ENCODE peak calls at places on chromosomes 11 and 22, in eight cellular contexts. T is HFF-Myc, X is AG10803, D is A549, F is A673, O is hepatocyte, J is NB4, H is astrocyte of the cerebellum. Y is an unnamed sample.

GRCh38 chr11:27717377-27717776 is 17.1 kb upstream of the BDNF start:
- DNase-seq in F (no peak), J (no peak), H (no peak), X (no peak), T (no peak), O (no peak), D (peak; percentile 58), Y (no peak)

GRCh38 chr11:112050721-112051120 is 23.1 kb downstream of the PIH1D2 start:
- DNase-seq in J (no peak), F (peak; percentile 60), T (no peak), D (no peak), O (no peak), X (no peak), H (no peak), Y (no peak)

GRCh38 chr11:100866453-100866852 is 179.4 kb downstream of the ARHGAP42 start:
- DNase-seq in H (no peak), X (no peak), F (no peak), J (peak; percentile 38), T (no peak), D (no peak), O (no peak), Y (no peak)

GRCh38 chr22:26576026-26576680 is 13.8 kb downstream of the TPST2 start:
- DNase-seq in H (no peak), X (peak; percentile 43), T (no peak), F (no peak), D (no peak), J (no peak), O (no peak), Y (no peak)

GRCh38 chr11:5367461-5368074 is 16.0 kb upstream of the OR51M1 start:
- DNase-seq in T (no peak), H (peak; percentile 13), O (no peak), D (no peak), J (no peak), F (no peak), X (peak; percentile 81), Y (no peak)

GRCh38 chr11:68053117-68053516 is 14.3 kb downstream of the TCIRG1 start:
- DNase-seq in O (no peak), H (no peak), T (no peak), F (no peak), D (no peak), J (peak; percentile 50), X (no peak), Y (no peak)

GRCh38 chr22:24333301-24333700 is 62.7 kb downstream of the SPECC1L start:
- DNase-seq in D (no peak), J (no peak), F (no peak), X (peak; percentile 73), H (no peak), T (no peak), O (no peak), Y (peak; percentile 37)

GRCh38 chr11:100584201-100584600 is 102.9 kb upstream of the ARHGAP42 start:
- DNase-seq in X (no peak), O (no peak), F (peak; percentile 68), J (no peak), T (no peak), D (no peak), H (no peak), Y (no peak)

GRCh38 chr22:41513391-41513790 is 30.9 kb downstream of the POLR3H start:
- DNase-seq in J (no peak), H (no peak), O (no peak), F (no peak), D (no peak), X (no peak), T (no peak), Y (no peak)

GRCh38 chr22:37487559-37487958 is 1.4 kb upstream of the MFNG start:
- DNase-seq in T (no peak), H (no peak), X (no peak), J (no peak), F (no peak), D (no peak), O (no peak), Y (no peak)

GRCh38 chr11:107457205-107457557 is 444 bp downstream of the CWF19L2 start:
- DNase-seq in O (peak; percentile 17), T (no peak), X (no peak), D (peak; percentile 4), H (no peak), F (no peak), J (peak; percentile 52), Y (no peak)

GRCh38 chr11:69588270-69588669 is 52.7 kb upstream of the CCND1 start:
- DNase-seq in H (no peak), T (peak; percentile 50), X (peak; percentile 88), F (no peak), J (no peak), D (peak; percentile 45), O (no peak), Y (peak; percentile 63)

GRCh38 chr11:134380785-134381184 is 31.3 kb downstream of the B3GAT1 start:
- DNase-seq in D (no peak), F (no peak), X (no peak), J (no peak), O (no peak), H (no peak), T (no peak), Y (no peak)

GRCh38 chr11:23988381-23989006 is 508.4 kb upstream of the LUZP2 start:
- DNase-seq in J (no peak), F (peak; percentile 4), D (no peak), X (peak; percentile 71), H (peak; percentile 79), T (no peak), O (no peak), Y (no peak)

GRCh38 chr11:125376856-125377255 is 119.2 kb downstream of the FEZ1 start:
- DNase-seq in O (no peak), J (no peak), D (no peak), X (no peak), H (no peak), T (no peak), F (no peak), Y (no peak)

GRCh38 chr11:118305726-118306125 is 1.2 kb downstream of the CD3E start:
- DNase-seq in T (no peak), O (no peak), J (no peak), X (no peak), H (no peak), D (no peak), F (no peak), Y (no peak)

GRCh38 chr11:40276960-40277359 is 1182.5 kb downstream of the LRRC4C start:
- DNase-seq in D (no peak), X (no peak), T (no peak), F (no peak), H (peak; percentile 6), O (no peak), J (no peak), Y (no peak)

GRCh38 chr11:40286137-40286536 is 1173.3 kb downstream of the LRRC4C start:
- DNase-seq in O (no peak), H (no peak), D (no peak), X (no peak), F (no peak), T (no peak), J (no peak), Y (no peak)

GRCh38 chr11:40280161-40281054 is 1179.0 kb downstream of the LRRC4C start:
- DNase-seq in J (no peak), O (no peak), D (no peak), T (no peak), F (no peak), X (no peak), H (no peak), Y (no peak)

GRCh38 chr11:40285520-40285919 is 1173.9 kb downstream of the LRRC4C start:
- DNase-seq in D (no peak), X (no peak), J (no peak), O (no peak), T (no peak), F (no peak), H (no peak), Y (no peak)

GRCh38 chr11:40281055-40281580 is 1178.3 kb downstream of the LRRC4C start:
- DNase-seq in T (no peak), J (no peak), X (no peak), F (peak; percentile 68), H (peak; percentile 26), D (no peak), O (peak; percentile 25), Y (no peak)
- H3K4me3 ChIP-seq in T (no peak overlapping the region), J (no peak overlapping the region), X (no peak overlapping the region), F (no peak overlapping the region), H (peak overlapping the region; percentile 1), D (no peak overlapping the region), O (no peak overlapping the region), Y (no peak overlapping the region)

GRCh38 chr11:12867531-12867930 is 141.6 kb upstream of the RASSF10 start:
- DNase-seq in T (no peak), D (no peak), O (no peak), H (no peak), F (no peak), X (no peak), J (no peak), Y (no peak)
- TF ChIP-seq CTCF in T (no peak), D (no peak), O (no peak), H (no peak), F (no peak), X (no peak), J (no peak), Y (no peak)

DNA sequence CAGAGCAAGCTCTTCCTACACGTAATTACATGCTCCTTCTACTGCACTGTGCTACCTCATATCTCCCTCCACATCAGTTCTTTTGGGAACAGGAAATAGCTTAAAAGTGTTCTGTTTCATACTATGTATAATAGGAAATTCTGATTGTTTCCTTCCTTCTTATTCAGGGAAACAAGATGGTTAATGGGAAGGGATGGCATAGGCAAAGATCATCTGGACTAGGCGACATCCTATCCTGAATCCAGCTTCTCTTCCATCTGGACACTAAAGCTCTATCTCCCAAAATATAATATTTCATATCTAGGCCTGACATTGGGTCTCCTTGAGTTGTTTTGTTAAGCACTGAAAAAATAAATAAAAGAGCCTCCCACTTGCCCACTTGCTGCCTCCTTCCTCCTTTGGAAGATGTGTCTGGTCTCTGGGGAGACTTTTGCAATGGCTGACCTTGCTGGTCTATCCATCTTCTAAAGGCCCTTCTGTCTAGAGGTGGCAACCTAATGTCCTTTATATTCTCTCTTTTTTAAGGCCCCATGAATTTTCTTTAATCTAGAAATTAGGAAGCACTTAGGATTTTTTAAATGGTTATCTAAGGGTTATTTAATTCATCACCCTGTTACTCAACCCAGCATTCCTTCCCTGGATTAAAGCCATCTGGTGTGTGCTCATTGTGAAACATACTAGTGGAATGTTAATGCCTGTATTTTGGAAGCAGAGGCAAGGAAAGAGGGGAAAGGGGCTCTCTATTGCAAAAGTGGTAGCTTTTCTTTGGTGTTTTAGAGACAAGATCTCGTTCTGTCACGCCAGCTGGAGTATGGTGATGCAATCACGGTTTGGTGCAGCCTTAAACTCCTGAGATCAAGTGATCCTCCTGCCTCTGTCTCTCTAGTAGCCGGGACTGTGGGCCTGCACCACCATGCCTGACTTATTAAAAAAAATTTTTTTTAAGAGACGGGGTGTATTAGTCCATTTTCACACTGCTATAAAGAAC is 20.6 kb downstream of the CLMP start:
- DNase-seq in H (peak; percentile 95), O (peak; percentile 59), X (peak; percentile 99), D (no peak), J (peak; percentile 81), T (peak; percentile 92), F (peak; percentile 97), Y (peak; percentile 98)
- H3K4me3 ChIP-seq in H (no peak overlapping the region), O (no peak overlapping the region), X (no peak overlapping the region), D (no peak overlapping the region), J (no peak overlapping the region), T (no peak overlapping the region), F (no peak overlapping the region), Y (no peak overlapping the region)

DNA sequence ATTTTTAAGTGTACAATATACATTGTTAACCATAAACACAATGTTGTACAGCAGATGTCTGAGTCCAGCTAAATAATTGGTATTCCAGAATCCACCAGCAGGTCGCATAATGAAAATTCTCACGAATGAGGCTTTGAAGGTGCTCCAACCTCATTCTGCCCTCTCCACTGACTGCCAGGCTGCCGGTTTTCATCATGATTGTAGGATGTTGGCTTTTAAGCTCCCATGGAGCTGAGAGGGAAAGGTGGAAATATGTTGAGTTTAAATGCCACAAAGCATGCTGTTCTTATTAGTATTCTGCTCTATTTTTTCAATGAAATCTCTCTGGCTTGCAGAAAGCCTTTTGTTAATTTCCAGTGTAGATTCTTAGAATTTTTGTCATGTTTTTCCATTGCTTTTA is 337.2 kb upstream of the DDI1 start:
- DNase-seq in D (no peak), X (peak; percentile 87), H (no peak), O (no peak), T (no peak), J (no peak), F (peak; percentile 69), Y (no peak)
- TF ChIP-seq CTCF in D (no peak), X (peak; percentile 36), H (peak; percentile 22), O (no peak), T (no peak), J (no peak), F (peak; percentile 24), Y (peak; percentile 15)

Y was measured in AG09309.